ENCODE peak calls at places on chromosomes 12 and 14, in six cellular contexts. I, L, X, M, G and A are unnamed samples. For H3K4me1, the result is how much of the 10 kb centered on the place peaks cover.

GRCh38 chr14:68616255-68616902 is 176.5 kb downstream of the ZFP36L1 start:
- DNase-seq in L (no peak), M (no peak), G (no peak), I (no peak), X (no peak), A (no peak)

GRCh38 chr14:49497725-49498348 is 88.3 kb downstream of the RPS29 start:
- DNase-seq in I (peak), M (no peak), X (peak), L (no peak), G (no peak), A (no peak)

GRCh38 chr14:54761835-54762234 is 140.8 kb downstream of the GCH1 start:
- DNase-seq in G (no peak), L (no peak), M (no peak), X (no peak), I (no peak), A (no peak)

GRCh38 chr12:107288414-107289125 is 195.2 kb upstream of the CRY1 start:
- DNase-seq in I (no peak), L (no peak), X (no peak), M (no peak), G (no peak), A (no peak)

GRCh38 chr14:71658261-71658860 is 273.9 kb upstream of the RGS6 start:
- DNase-seq in G (no peak), I (no peak), X (no peak), M (no peak), L (no peak), A (no peak)

GRCh38 chr12:12331896-12332295 is 18.1 kb downstream of the MANSC1 start:
- DNase-seq in X (no peak), I (no peak), M (no peak), L (no peak), G (no peak), A (no peak)

GRCh38 chr14:32588448-32589320 is 259.6 kb downstream of the AKAP6 start:
- DNase-seq in L (no peak), I (peak), X (peak), G (no peak), M (no peak), A (no peak)

GRCh38 chr14:69096766-69097475 is 56.0 kb downstream of the DCAF5 start:
- DNase-seq in L (no peak), X (no peak), M (no peak), G (no peak), I (no peak), A (no peak)

GRCh38 chr12:53720946-53721345 is 6.3 kb downstream of the CALCOCO1 start:
- DNase-seq in G (no peak), I (no peak), X (no peak), M (no peak), L (no peak), A (no peak)

GRCh38 chr12:68480526-68480925 is 130.2 kb upstream of the RAP1B start:
- DNase-seq in I (no peak), X (no peak), L (no peak), M (no peak), G (no peak), A (no peak)

GRCh38 chr12:71139153-71139735 is 18.6 kb downstream of the TSPAN8 start:
- DNase-seq in M (no peak), G (no peak), L (no peak), X (no peak), I (no peak), A (no peak)

GRCh38 chr14:92780444-92780843 is 13.7 kb upstream of the GOLGA5 start:
- DNase-seq in L (no peak), I (no peak), G (no peak), X (no peak), M (no peak), A (no peak)

GRCh38 chr12:97943359-97943758 is 480.8 kb downstream of the RMST start:
- DNase-seq in X (no peak), I (no peak), G (no peak), M (no peak), L (no peak), A (no peak)

GRCh38 chr12:124381454-124382207 is 86.7 kb downstream of the RFLNA start:
- DNase-seq in I (no peak), M (peak), G (peak), L (peak), X (no peak), A (peak)

GRCh38 chr12:58323676-58324075 is 382.3 kb downstream of the ATP23 start:
- DNase-seq in I (no peak), L (no peak), G (no peak), M (no peak), X (no peak), A (no peak)

GRCh38 chr14:62914025-62914424 is 131.2 kb downstream of the KCNH5 start:
- DNase-seq in G (no peak), L (no peak), X (no peak), M (no peak), I (no peak), A (no peak)

GRCh38 chr14:95233702-95234241 is 76.4 kb upstream of the DICER1 start:
- DNase-seq in X (no peak), M (no peak), G (peak), I (no peak), L (peak), A (no peak)

GRCh38 chr14:64769096-64770020 is 65.1 kb downstream of the PLEKHG3 start:
- DNase-seq in I (no peak), G (no peak), M (no peak), X (no peak), L (peak), A (peak)

GRCh38 chr14:85252011-85252410 is 277.9 kb upstream of the FLRT2 start:
- DNase-seq in G (no peak), I (no peak), M (no peak), X (no peak), L (no peak), A (no peak)

GRCh38 chr12:64696065-64696741 is 63.0 kb downstream of the GNS start:
- DNase-seq in X (no peak), M (no peak), L (no peak), I (peak), G (no peak), A (no peak)

GRCh38 chr14:21070083-21070609 is at the start of gene ARHGEF40:
- DNase-seq in G (peak), I (peak), L (peak), X (no peak), M (peak), A (peak)

GRCh38 chr12:105212431-105212830 is 23.5 kb downstream of the APPL2 start:
- DNase-seq in I (no peak), G (no peak), L (no peak), M (no peak), X (no peak), A (no peak)

GRCh38 chr12:96034631-96035282 is 630 bp downstream of the LTA4H start:
- DNase-seq in L (peak), X (peak), G (peak), I (peak), M (no peak), A (no peak)

GRCh38 chr14:37974421-37974820 is 233.3 kb upstream of the SSTR1 start:
- DNase-seq in G (no peak), L (no peak), I (no peak), X (no peak), M (no peak), A (no peak)

GRCh38 chr14:37318938-37319337 is 121.2 kb downstream of the MIPOL1 start:
- DNase-seq in X (no peak), L (no peak), I (no peak), M (no peak), G (no peak), A (no peak)

GRCh38 chr12:116719661-116720060 is 18.2 kb downstream of the SPRING1 start:
- DNase-seq in G (no peak), M (no peak), L (no peak), X (no peak), I (peak), A (no peak)

GRCh38 chr12:40325349-40325960 is 100.7 kb downstream of the LRRK2 start:
- DNase-seq in G (no peak), X (no peak), L (no peak), I (no peak), M (no peak), A (no peak)

GRCh38 chr14:92692822-92693226 is 55.6 kb downstream of the LGMN start:
- DNase-seq in G (peak), I (no peak), X (peak), L (peak), M (peak), A (peak)

GRCh38 chr12:108604208-108604941 is 6.5 kb upstream of the TMEM119 start:
- DNase-seq in X (no peak), I (no peak), L (no peak), M (no peak), G (no peak), A (no peak)

GRCh38 chr12:115090783-115091182 is 406.8 kb upstream of the TBX3 start:
- DNase-seq in X (no peak), M (no peak), I (no peak), G (no peak), L (no peak), A (no peak)

DNA sequence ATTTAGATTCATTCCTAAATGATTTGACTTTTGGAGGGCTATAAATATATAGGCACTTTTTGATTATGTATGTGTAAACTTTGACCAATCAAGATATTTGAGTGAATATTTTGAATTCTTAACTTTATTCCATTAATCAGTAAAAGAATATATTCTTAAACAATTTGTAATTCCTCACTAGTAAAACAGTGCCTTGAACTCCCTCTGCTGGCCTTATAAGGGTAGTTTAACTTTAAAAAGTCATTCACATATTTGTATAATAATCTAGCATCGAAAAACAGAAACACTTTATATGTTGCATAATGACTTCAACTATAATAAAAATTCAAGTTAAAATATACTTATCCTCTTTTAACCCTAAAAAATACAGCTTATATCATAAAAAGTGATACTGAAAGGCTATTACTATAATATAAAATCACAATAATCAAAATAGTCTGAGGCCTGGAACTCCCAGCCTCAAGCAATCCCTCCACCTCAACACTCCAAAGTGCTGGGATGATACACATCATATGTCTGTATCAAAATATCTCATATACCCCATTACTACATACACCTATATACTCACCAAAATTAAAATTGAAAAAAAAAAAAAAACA is 31.2 kb downstream of the CCDC59 start:
- DNase-seq in M (no peak), L (no peak), G (no peak), I (peak), X (no peak), A (no peak)
- TF ChIP-seq CTCF in M (peak), L (peak), G (no peak), I (peak), X (peak), A (peak)

DNA sequence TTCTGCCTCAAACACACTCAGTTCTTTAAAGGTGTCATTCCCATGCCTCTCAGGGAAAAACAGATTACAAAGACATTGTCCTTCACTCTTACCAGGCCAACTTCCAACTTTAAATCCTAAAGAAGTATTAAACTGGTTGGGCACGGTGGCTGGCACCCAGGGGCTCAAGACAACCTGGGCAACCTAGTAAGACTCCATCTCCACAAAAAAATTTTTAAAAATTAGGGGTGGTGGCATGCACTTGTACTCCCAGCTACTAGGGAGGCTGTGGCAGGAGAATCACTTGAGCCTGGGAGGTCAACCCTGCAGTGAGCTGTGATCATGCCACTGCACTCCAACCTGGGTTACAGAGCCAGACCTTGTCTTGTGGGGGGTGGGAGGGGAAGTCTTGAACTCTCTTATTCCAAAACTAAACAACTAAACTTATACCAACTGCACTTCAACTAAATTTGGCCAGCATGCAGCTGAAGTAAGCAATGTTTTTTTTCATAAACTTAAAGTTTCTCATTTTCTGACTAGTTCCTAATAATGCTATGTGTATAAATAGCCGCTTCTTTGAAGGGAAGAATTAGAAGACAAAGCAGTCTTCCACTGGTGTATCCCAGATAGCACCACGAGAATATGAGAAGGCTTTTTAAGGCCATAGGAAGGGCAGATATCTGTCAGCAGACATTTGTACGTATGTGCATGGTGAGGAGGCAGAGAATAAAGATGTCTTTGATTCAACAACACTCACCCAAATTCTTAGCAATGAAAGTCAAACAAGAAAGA is 2.4 kb downstream of the SLC11A2 start:
- DNase-seq in X (no peak), G (no peak), I (no peak), L (no peak), M (no peak), A (no peak)
- H3K4me1 ChIP-seq in X (half or more), G (under half), I (under half), L (half or more), M (under half), A (under half)

GRCh38 chr12:18552829-18553228 is 185.0 kb downstream of the PLCZ1 start:
- DNase-seq in L (no peak), G (no peak), X (no peak), I (no peak), M (no peak), A (no peak)
- TF ChIP-seq CTCF in L (no peak), G (no peak), X (peak), I (no peak), M (no peak), A (no peak)

GRCh38 chr14:100282083-100282350 is 24.2 kb downstream of the SLC25A29 start:
- DNase-seq in X (no peak), G (no peak), L (no peak), I (no peak), M (no peak), A (no peak)

GRCh38 chr14:100285021-100285912 is 21.0 kb downstream of the SLC25A29 start:
- DNase-seq in M (peak), I (peak), L (peak), G (peak), X (peak), A (no peak)

GRCh38 chr14:100281286-100282082 is 24.8 kb downstream of the SLC25A29 start:
- DNase-seq in X (no peak), L (no peak), G (no peak), M (peak), I (no peak), A (no peak)

GRCh38 chr14:100283984-100284881 is 22.0 kb downstream of the SLC25A29 start:
- DNase-seq in X (no peak), L (no peak), I (no peak), M (peak), G (no peak), A (no peak)

GRCh38 chr14:100282766-100283419 is 23.4 kb downstream of the SLC25A29 start:
- DNase-seq in M (peak), I (peak), G (no peak), X (no peak), L (no peak), A (no peak)
- H3K4me1 ChIP-seq in M (half or more), I (under half), G (under half), X (under half), L (under half), A (under half)

DNA sequence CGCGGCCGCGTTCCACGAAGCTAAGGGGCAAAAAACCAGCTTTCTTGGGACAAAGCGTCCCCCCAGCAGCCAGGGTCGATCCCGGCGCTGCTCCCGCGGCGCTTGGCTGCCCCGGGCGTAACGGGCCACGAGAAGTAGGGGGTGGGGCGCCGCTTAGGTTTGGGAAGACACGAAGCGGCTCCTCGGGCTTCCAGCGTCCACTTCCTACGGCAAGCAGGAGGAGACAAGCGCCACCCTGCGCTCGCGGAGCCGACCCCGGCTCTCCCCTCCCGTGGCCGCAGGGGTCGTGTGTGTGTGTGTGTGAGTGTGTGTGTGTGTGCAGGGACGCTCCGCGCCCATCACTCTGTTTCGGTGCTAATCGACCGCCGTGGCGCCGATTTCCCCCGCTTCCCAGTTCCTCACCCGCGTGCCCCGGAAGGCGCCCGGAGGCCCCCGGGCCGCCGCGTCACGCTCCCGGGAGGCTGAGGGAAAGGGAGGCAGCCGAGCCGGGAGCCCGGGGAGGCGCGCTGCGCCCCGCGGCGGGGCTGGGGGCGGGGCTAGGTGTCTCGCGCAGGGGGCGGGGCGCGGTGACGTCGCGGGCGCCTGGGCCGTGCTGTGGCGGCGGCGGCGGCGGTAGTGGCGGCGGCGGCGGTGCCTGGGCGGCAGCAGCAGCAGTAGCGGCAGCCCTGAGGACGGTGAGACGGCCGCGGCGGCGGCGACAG is at the start of gene ERC1:
- DNase-seq in L (peak), I (peak), G (peak), M (peak), X (peak), A (peak)
- TF ChIP-seq CTCF in L (no peak), I (no peak), G (no peak), M (no peak), X (peak), A (no peak)

GRCh38 chr12:46535907-46536306 is 163.3 kb upstream of the SLC38A2 start:
- DNase-seq in I (peak), G (no peak), X (no peak), L (no peak), M (no peak), A (no peak)

GRCh38 chr12:46531804-46532203 is 159.2 kb upstream of the SLC38A2 start:
- DNase-seq in I (no peak), X (no peak), M (no peak), L (no peak), G (no peak), A (no peak)

GRCh38 chr12:46533723-46534122 is 161.2 kb upstream of the SLC38A2 start:
- DNase-seq in M (no peak), G (no peak), X (no peak), L (no peak), I (no peak), A (no peak)

GRCh38 chr12:46537387-46537959 is 164.9 kb upstream of the SLC38A2 start:
- DNase-seq in I (no peak), G (no peak), L (no peak), X (no peak), M (no peak), A (no peak)

GRCh38 chr12:46534442-46534841 is 161.9 kb upstream of the SLC38A2 start:
- DNase-seq in X (no peak), I (no peak), G (no peak), M (no peak), L (no peak), A (no peak)
- H3K4me1 ChIP-seq in X (under half), I (under half), G (under half), M (under half), L (under half), A (under half)

GRCh38 chr12:78556651-78557050 is 307.9 kb upstream of the SYT1 start:
- DNase-seq in M (no peak), X (no peak), G (no peak), L (no peak), I (no peak), A (no peak)

GRCh38 chr12:78555802-78556201 is 308.8 kb upstream of the SYT1 start:
- DNase-seq in I (no peak), M (no peak), L (no peak), G (no peak), X (no peak), A (no peak)

GRCh38 chr12:78560633-78561032 is 303.9 kb upstream of the SYT1 start:
- DNase-seq in G (no peak), M (no peak), I (no peak), L (no peak), X (no peak), A (no peak)

GRCh38 chr12:78562358-78563205 is 302.0 kb upstream of the SYT1 start:
- DNase-seq in G (no peak), X (no peak), M (no peak), L (no peak), I (no peak), A (no peak)

DNA sequence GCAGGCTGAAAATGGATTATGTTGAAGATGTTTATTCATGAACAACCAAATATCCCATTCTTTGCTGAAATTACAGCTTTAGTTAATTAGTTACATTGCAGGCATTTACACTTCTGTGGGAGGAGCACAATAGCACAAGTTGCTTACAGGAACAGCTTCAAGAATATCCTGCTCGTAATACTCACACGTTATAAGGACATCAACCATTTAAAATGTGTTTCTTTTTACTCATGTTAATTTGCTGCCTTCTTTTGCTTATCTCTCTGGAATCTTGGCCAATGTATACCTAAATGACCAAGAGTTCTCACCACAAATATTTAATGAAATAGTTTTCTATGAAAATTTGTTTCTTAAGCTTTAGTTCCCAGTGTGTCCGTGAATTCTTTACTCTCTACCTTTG is 305.1 kb upstream of the SYT1 start:
- DNase-seq in M (no peak), G (no peak), I (no peak), X (no peak), L (no peak), A (no peak)
- TF ChIP-seq CTCF in M (no peak), G (no peak), I (no peak), X (no peak), L (no peak), A (no peak)